ENCODE peak calls at places on chromosomes 4 and X, in seven cellular contexts. Z is body of pancreas; Y is mucosa of gallbladder; N is kidney epithelial cell; J is CD4-positive, alpha-beta T cell; F is SJCRH30; M is NCI-H1930. A is an unnamed sample.

GRCh38 chr4:105265689-105266088 is 119.0 kb downstream of the TET2 start:
- DNase-seq in Z (no peak), Y (no peak), N (no peak), J (no peak), F (no peak), M (no peak), A (no peak)

GRCh38 chr4:33998204-33998603 is 2246.1 kb downstream of the ARAP2 start:
- DNase-seq in Z (no peak), Y (no peak), N (no peak), J (no peak), F (no peak), M (no peak), A (no peak)

GRCh38 chr4:183182873-183183725 is 84.0 kb downstream of the WWC2 start:
- DNase-seq in Z (no peak), Y (no peak), N (peak), J (no peak), F (peak), M (no peak), A (no peak)

GRCh38 chrX:57821703-57822375 is 88.4 kb downstream of the ZXDA start:
- DNase-seq in Z (peak), Y (peak), N (no peak), J (no peak), F (peak), M (peak), A (peak)

GRCh38 chrX:155985208-155985607 is 12.3 kb upstream of the IL9R start:
- DNase-seq in Z (no peak), Y (no peak), N (no peak), J (no peak), F (no peak), M (no peak), A (no peak)

GRCh38 chrX:72247206-72247944 is 8.5 kb upstream of the ERCC6L start:
- DNase-seq in Z (peak), Y (peak), N (no peak), J (no peak), F (peak), M (no peak), A (no peak)

GRCh38 chrX:76148011-76148665 is 24.7 kb upstream of the PBDC1 start:
- DNase-seq in Z (peak), Y (no peak), N (no peak), J (no peak), F (peak), M (no peak), A (peak)

GRCh38 chr4:156132196-156132595 is 178.5 kb upstream of the CTSO start:
- DNase-seq in Z (no peak), Y (no peak), N (no peak), J (no peak), F (no peak), M (no peak), A (no peak)

GRCh38 chr4:98794565-98795205 is 134.2 kb downstream of the EIF4E start:
- DNase-seq in Z (no peak), Y (no peak), N (peak), J (no peak), F (no peak), M (no peak), A (no peak)

GRCh38 chr4:159048166-159048886 is 54.6 kb upstream of the RAPGEF2 start:
- DNase-seq in Z (peak), Y (peak), N (peak), J (no peak), F (peak), M (peak), A (no peak)

GRCh38 chrX:7170903-7171302 is 22.9 kb upstream of the PUDP start:
- DNase-seq in Z (no peak), Y (no peak), N (no peak), J (no peak), F (peak), M (no peak), A (peak)

GRCh38 chr4:28310926-28311325 is 1450.3 kb downstream of the STIM2 start:
- DNase-seq in Z (no peak), Y (no peak), N (no peak), J (no peak), F (no peak), M (no peak), A (no peak)

GRCh38 chr4:111797455-111798163 is 347.6 kb upstream of the FAM241A start:
- DNase-seq in Z (no peak), Y (no peak), N (no peak), J (no peak), F (no peak), M (no peak), A (no peak)

GRCh38 chr4:85952518-85952917 is 407.3 kb downstream of the MAPK10 start:
- DNase-seq in Z (no peak), Y (no peak), N (no peak), J (no peak), F (no peak), M (no peak), A (no peak)

GRCh38 chrX:15310117-15310516 is 5.3 kb downstream of the ASB11 start:
- DNase-seq in Z (peak), Y (peak), N (no peak), J (no peak), F (no peak), M (peak), A (no peak)

GRCh38 chrX:87900320-87900908 is 382.8 kb downstream of the KLHL4 start:
- DNase-seq in Z (no peak), Y (no peak), N (no peak), J (no peak), F (peak), M (no peak), A (peak)

GRCh38 chr4:10184051-10184450 is 67.5 kb upstream of the WDR1 start:
- DNase-seq in Z (no peak), Y (no peak), N (no peak), J (no peak), F (no peak), M (no peak), A (no peak)